ENCODE peak calls at places on chromosomes 12 and 14, in seven cellular contexts. H is OCI-LY7, W is NB4, U is cardiac muscle cell, G is AG04450, A is astrocyte of the spinal cord, K is GM10248. B is an unnamed sample.

GRCh38 chr14:74459981-74460380 is 33.1 kb downstream of the NPC2 start:
- DNase-seq in H (no peak), W (no peak), U (no peak), G (no peak), A (no peak), K (no peak), B (no peak)

GRCh38 chr12:123938679-123939480 is 33.8 kb downstream of the CCDC92 start:
- DNase-seq in H (peak; percentile 4), W (no peak), U (peak; percentile 32), G (no peak), A (no peak), K (no peak), B (no peak)

GRCh38 chr14:24240110-24240918 is 2.1 kb downstream of the TINF2 start:
- DNase-seq in H (no peak), W (no peak), U (no peak), G (no peak), A (no peak), K (no peak), B (no peak)

GRCh38 chr12:121107681-121108080 is 25.0 kb upstream of the P2RX7 start:
- DNase-seq in H (no peak), W (no peak), U (no peak), G (no peak), A (no peak), K (no peak), B (no peak)

GRCh38 chr14:34700622-34701130 is 13.7 kb downstream of the CFL2 start:
- DNase-seq in H (no peak), W (no peak), U (no peak), G (no peak), A (peak; percentile 15), K (no peak), B (no peak)

GRCh38 chr12:122282066-122282465 is 15.8 kb upstream of the VPS33A start:
- DNase-seq in H (no peak), W (no peak), U (no peak), G (peak; percentile 45), A (peak; percentile 75), K (no peak), B (no peak)

GRCh38 chr12:131928080-131928764 is 854 bp upstream of the PUS1 start:
- DNase-seq in H (no peak), W (no peak), U (peak; percentile 9), G (no peak), A (no peak), K (no peak), B (no peak)

GRCh38 chr14:93525691-93526451 is 95.1 kb downstream of the UNC79 start:
- DNase-seq in H (no peak), W (no peak), U (no peak), G (no peak), A (peak; percentile 1), K (no peak), B (no peak)

GRCh38 chr12:19925881-19926665 is 442.3 kb upstream of the PDE3A start:
- DNase-seq in H (no peak), W (no peak), U (no peak), G (no peak), A (no peak), K (no peak), B (no peak)

GRCh38 chr12:47965581-47965980 is 2.2 kb downstream of the TMEM106C start:
- DNase-seq in H (no peak), W (no peak), U (no peak), G (no peak), A (no peak), K (no peak), B (no peak)

GRCh38 chr12:47970843-47971242 is 7.4 kb downstream of the TMEM106C start:
- DNase-seq in H (no peak), W (no peak), U (no peak), G (no peak), A (no peak), K (no peak), B (no peak)

GRCh38 chr12:47969845-47970244 is 6.4 kb downstream of the TMEM106C start:
- DNase-seq in H (no peak), W (no peak), U (peak; percentile 13), G (no peak), A (no peak), K (no peak), B (no peak)

GRCh38 chr12:47964102-47964723 is 817 bp downstream of the TMEM106C start:
- DNase-seq in H (peak; percentile 50), W (peak; percentile 26), U (no peak), G (no peak), A (no peak), K (no peak), B (no peak)

GRCh38 chr12:47967461-47968430 is 4.3 kb downstream of the TMEM106C start:
- DNase-seq in H (no peak), W (no peak), U (no peak), G (no peak), A (no peak), K (no peak), B (no peak)
- TF ChIP-seq CTCF in H (no peak), W (no peak), U (no peak), G (no peak), A (no peak), K (no peak), B (no peak)

DNA sequence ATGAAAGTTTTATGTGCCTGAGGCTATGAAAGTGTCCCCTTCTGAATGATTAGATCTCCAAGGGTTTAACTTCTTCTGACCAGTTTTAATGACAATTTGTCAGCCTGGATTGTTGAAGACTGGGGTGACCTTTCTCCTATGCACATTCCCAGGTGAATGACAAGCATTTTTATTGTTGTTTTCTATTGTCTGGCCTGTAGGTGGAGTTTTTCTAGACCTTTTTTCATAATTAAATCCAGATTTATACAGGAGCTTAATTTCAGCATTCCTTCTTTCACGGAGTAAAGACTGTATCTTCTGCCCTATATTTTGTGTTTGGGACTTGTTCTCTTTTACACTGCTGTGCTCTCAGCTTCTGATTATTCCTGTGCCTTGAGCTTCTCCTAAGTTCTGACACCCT is 125.0 kb upstream of the FAR2 start:
- DNase-seq in H (no peak), W (no peak), U (no peak), G (no peak), A (no peak), K (no peak), B (no peak)
- TF ChIP-seq CTCF in H (peak; percentile 56), W (peak; percentile 37), U (peak; percentile 27), G (peak; percentile 20), A (no peak), K (no peak), B (peak; percentile 12)

DNA sequence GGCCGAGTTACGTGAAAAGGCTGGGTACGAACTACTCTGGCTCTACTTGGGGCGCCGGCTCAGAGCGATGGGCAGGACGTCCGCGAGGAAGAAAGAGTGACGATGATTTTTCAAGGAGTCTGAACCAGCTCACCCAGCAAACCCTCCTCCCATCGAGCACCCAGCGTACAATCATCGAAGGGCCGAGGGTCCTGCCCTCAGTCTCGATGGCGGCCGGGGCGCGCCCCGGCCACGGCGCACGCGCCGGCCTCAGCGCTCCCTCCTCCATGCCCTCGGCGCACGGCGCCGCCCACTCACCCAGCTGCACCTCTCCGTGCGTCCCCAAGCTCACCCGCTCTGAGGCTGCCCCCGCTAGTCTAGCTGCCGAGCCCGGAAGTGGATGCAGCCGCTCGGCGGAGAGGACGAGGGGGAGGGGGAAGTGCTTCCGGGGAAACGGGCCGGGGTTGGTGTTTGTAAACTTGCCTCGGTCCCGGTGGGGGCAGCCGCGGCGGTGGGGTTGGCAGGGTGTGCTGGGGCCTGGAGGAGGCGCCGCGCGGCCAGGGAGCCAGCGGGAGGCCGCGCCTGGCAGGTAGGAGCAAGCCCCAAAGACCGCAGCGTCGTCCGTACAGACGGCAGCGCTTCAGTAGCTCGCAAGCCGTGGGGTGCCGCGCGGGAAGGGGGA is at the start of the genes CSAD and ZNF740:
- DNase-seq in H (peak; percentile 99), W (peak; percentile 99), U (peak; percentile 99), G (peak; percentile 94), A (peak; percentile 98), K (peak; percentile 99), B (peak; percentile 95)
- TF ChIP-seq CTCF in H (no peak), W (no peak), U (no peak), G (no peak), A (no peak), K (no peak), B (no peak)

DNA sequence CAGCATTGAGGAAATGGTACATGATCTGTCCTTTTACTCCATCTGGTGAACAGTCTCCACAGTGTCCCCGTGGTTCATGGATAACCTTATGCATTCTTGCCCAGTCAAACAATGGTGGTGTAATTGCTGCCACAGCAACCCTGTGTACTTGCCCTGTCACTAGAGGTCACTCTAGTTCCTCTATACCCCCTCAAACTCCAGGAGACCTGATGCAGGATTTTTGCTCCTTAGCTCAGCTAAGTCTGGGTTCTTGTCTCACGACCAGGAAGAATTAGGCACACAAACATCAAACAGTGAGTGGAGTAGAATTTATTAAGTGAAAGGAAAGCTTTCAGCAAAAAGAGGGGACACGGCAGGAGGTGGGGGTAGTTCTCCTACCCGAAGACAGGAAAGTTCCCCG is 24.7 kb upstream of the EEA1 start:
- DNase-seq in H (no peak), W (peak; percentile 29), U (no peak), G (no peak), A (no peak), K (no peak), B (no peak)
- TF ChIP-seq CTCF in H (no peak), W (no peak), U (no peak), G (no peak), A (no peak), K (no peak), B (no peak)

GRCh38 chr12:111692575-111693210 is 6.8 kb downstream of the ACAD10 start:
- DNase-seq in H (peak; percentile 23), W (peak; percentile 52), U (no peak), G (no peak), A (peak; percentile 7), K (no peak), B (no peak)
- TF ChIP-seq CTCF in H (peak; percentile 70), W (peak; percentile 61), U (peak; percentile 24), G (peak; percentile 30), A (peak; percentile 41), K (peak; percentile 22), B (no peak)

DNA sequence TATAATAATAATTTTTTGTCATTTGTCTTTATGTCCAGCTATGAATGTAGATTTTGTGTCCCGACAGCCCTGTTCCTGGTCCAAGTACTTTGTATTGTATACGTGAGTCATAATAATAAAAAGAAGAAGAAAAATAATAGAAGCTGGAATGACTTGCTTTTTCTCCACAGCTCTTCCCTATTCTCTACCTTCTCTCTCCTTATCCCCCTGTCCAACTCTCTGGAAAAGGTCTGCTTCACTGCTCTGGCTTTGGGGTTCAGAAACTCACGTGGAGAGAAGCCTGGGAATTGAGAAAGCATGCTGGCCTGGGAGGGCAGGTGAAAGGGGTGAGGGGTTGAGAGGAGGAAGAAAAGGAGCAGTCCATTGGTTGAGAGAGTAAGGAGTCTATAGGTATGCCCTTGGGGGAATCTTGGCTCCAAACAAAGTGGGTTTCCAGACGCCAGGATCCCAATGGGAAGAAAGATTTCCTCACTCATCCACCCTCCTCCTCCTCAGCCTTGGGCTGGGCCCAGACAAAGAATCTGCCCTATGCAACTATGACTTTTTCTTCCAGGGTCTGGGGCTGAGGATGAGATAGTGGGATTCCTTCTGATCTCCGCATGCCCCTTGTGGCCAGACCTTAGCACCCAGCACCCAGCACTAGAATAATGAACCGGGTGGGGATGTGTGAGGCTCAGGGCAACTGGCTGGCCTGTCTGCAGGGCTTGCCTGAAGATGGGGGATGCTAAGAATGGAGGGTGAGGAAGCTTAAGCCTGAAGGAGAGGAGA is 4.0 kb downstream of the HOXC8 start:
- DNase-seq in H (peak; percentile 36), W (no peak), U (no peak), G (no peak), A (no peak), K (no peak), B (no peak)
- TF ChIP-seq CTCF in H (peak; percentile 62), W (no peak), U (no peak), G (no peak), A (no peak), K (no peak), B (no peak)

GRCh38 chr14:104368751-104369100 is 210.8 kb upstream of the C14orf180 start:
- DNase-seq in H (no peak), W (no peak), U (no peak), G (no peak), A (no peak), K (no peak), B (no peak)
- TF ChIP-seq CTCF in H (no peak), W (no peak), U (no peak), G (no peak), A (no peak), K (no peak), B (no peak)

GRCh38 chr12:6937481-6938352 is 5.9 kb upstream of the RNU7-1 start:
- DNase-seq in H (peak; percentile 98), W (peak; percentile 95), U (peak; percentile 96), G (peak; percentile 84), A (peak; percentile 95), K (peak; percentile 87), B (peak; percentile 93)
- TF ChIP-seq CTCF in H (peak; percentile 93), W (peak; percentile 76), U (peak; percentile 91), G (peak; percentile 93), A (peak; percentile 97), K (peak; percentile 98), B (peak; percentile 94)